ENCODE peak calls at places on chromosomes 3 and 15, in four cellular contexts. B, D, Z and M are unnamed samples.

GRCh38 chr3:115085197-115085865 is 61.8 kb downstream of the ZBTB20 start:
- DNase-seq in B (no peak), D (no peak), Z (peak; percentile 36), M (no peak)

GRCh38 chr3:54358327-54358726 is 236.0 kb downstream of the CACNA2D3 start:
- DNase-seq in B (peak; percentile 52), D (no peak), Z (peak; percentile 2), M (no peak)

GRCh38 chr3:13708301-13708700 is 159.4 kb downstream of the FBLN2 start:
- DNase-seq in B (no peak), D (no peak), Z (no peak), M (peak; percentile 9)

GRCh38 chr3:112308151-112308911 is 14.3 kb upstream of the SLC9C1 start:
- DNase-seq in B (peak; percentile 90), D (no peak), Z (peak; percentile 28), M (no peak)

GRCh38 chr3:184592411-184593200 is 31.0 kb downstream of the EPHB3 start:
- DNase-seq in B (peak; percentile 69), D (no peak), Z (peak; percentile 20), M (no peak)

GRCh38 chr3:71497367-71497925 is 86.1 kb downstream of the FOXP1 start:
- DNase-seq in B (no peak), D (no peak), Z (no peak), M (no peak)

GRCh38 chr3:127368186-127369032 is 80.6 kb upstream of the PRR20G start:
- DNase-seq in B (no peak), D (no peak), Z (no peak), M (no peak)

GRCh38 chr15:57323806-57324589 is 52.3 kb upstream of the CGNL1 start:
- DNase-seq in B (peak; percentile 18), D (peak; percentile 66), Z (peak; percentile 55), M (no peak)

GRCh38 chr3:126058666-126059065 is 25.3 kb downstream of the SLC41A3 start:
- DNase-seq in B (no peak), D (no peak), Z (no peak), M (no peak)

GRCh38 chr3:127764841-127765362 is 57.4 kb downstream of the MGLL start:
- DNase-seq in B (no peak), D (no peak), Z (peak; percentile 29), M (no peak)

GRCh38 chr3:48695113-48695753 is 9.5 kb upstream of the NCKIPSD start:
- DNase-seq in B (peak; percentile 84), D (no peak), Z (peak; percentile 87), M (no peak)

GRCh38 chr3:141335531-141336042 is 32.7 kb upstream of the ZBTB38 start:
- DNase-seq in B (no peak), D (no peak), Z (peak; percentile 66), M (no peak)

GRCh38 chr15:41816788-41817187 is 11.1 kb upstream of the JMJD7 start:
- DNase-seq in B (no peak), D (no peak), Z (no peak), M (no peak)

GRCh38 chr3:187975571-187976360 is 178.2 kb upstream of the LPP start:
- DNase-seq in B (no peak), D (no peak), Z (peak; percentile 94), M (no peak)

GRCh38 chr3:158679547-158680000 is 7.1 kb upstream of the LXN start:
- DNase-seq in B (peak; percentile 35), D (no peak), Z (peak; percentile 41), M (no peak)

GRCh38 chr3:23648965-23649328 is 156.8 kb upstream of the UBE2E1 start:
- DNase-seq in B (peak; percentile 15), D (no peak), Z (no peak), M (no peak)

GRCh38 chr3:27568393-27568792 is 84.2 kb upstream of the SLC4A7 start:
- DNase-seq in B (peak; percentile 85), D (no peak), Z (peak; percentile 48), M (no peak)

GRCh38 chr3:21835266-21835665 is 84.3 kb upstream of the ZNF385D start:
- DNase-seq in B (peak; percentile 13), D (no peak), Z (peak; percentile 88), M (no peak)

GRCh38 chr3:153291052-153291689 is 129.1 kb downstream of the RAP2B start:
- DNase-seq in B (peak; percentile 47), D (no peak), Z (peak; percentile 52), M (no peak)

GRCh38 chr15:101167366-101167790 is 84.5 kb downstream of the CHSY1 start:
- DNase-seq in B (no peak), D (no peak), Z (no peak), M (no peak)

GRCh38 chr3:139577899-139578298 is 38.4 kb upstream of the RBP1 start:
- DNase-seq in B (no peak), D (no peak), Z (no peak), M (no peak)

GRCh38 chr15:40739042-40739441 is 16.0 kb downstream of the RMDN3 start:
- DNase-seq in B (no peak), D (no peak), Z (no peak), M (no peak)

GRCh38 chr15:86115138-86115801 is 35.6 kb downstream of the AGBL1 start:
- DNase-seq in B (no peak), D (no peak), Z (no peak), M (no peak)
- TF ChIP-seq CTCF in B (no peak), D (no peak), Z (no peak), M (no peak)

GRCh38 chr3:34856081-34856480 is 783.2 kb upstream of the ARPP21 start:
- DNase-seq in B (no peak), D (no peak), Z (no peak), M (no peak)

GRCh38 chr3:34859741-34860140 is 779.6 kb upstream of the ARPP21 start:
- DNase-seq in B (no peak), D (no peak), Z (no peak), M (no peak)

GRCh38 chr3:34858067-34858466 is 781.3 kb upstream of the ARPP21 start:
- DNase-seq in B (no peak), D (peak; percentile 5), Z (no peak), M (no peak)

DNA sequence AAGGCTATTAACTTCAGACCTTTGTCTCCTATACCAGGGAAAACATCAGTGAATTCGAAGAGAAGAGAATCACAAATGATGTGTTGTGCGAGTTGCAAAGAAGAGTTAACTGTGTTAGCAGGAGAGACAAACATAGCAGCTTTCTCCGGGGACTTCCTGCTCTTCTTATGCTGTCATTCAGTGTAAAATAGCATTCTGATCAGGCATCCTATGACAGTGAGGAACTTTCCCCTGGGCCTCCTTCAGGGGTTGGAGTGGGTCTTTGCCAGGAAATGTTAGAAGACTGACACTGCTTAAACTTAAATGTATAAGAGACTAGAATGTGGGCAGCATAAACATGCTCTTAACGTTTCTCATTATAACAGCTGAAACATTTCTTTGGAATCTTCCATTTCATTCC is 782.7 kb upstream of the ARPP21 start:
- DNase-seq in B (no peak), D (no peak), Z (no peak), M (no peak)
- TF ChIP-seq CTCF in B (no peak), D (no peak), Z (no peak), M (no peak)

DNA sequence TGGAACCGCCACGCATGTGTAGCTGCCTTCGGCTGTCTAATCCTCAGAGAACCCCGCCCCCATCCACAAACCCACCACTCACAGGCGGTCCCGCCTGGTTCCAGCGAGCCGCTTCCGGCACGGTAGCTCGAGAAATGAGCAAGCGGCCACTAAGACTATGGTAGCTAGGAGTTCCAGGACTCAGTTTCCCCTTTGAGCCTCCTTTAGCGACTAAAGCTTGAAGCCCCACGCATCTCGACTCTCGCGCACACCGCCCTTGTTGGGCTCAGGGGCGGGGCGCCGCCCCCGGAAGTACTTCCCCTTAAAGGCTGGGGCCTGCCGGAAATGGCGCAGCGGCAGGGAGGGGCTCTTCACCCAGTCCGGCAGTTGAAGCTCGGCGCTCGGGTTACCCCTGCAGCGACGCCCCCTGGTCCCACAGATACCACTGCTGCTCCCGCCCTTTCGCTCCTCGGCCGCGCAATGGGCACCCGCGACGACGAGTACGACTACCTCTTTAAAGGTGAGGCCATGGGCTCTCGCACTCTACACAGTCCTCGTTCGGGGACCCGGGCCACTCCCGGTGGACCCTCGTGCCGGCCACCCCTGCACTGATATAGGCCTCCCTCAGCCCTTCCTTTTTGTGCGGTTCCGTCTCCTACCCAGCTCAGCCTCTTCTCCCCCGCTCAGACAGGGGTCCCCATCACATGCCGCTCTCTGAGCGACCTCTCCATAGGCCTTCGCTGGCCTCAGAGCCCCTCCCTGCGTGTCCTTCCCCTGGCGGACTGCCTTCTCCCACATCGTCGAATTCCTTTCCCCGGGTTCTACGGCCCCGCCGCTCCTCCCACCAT is at the start of gene RAB11A:
- DNase-seq in B (peak; percentile 98), D (peak; percentile 91), Z (peak; percentile 94), M (peak; percentile 94)
- TF ChIP-seq CTCF in B (peak; percentile 19), D (peak; percentile 25), Z (no peak), M (peak; percentile 61)

GRCh38 chr15:59360305-59360704 is 12.4 kb downstream of the MYO1E start:
- DNase-seq in B (no peak), D (no peak), Z (no peak), M (no peak)
- TF ChIP-seq CTCF in B (peak; percentile 51), D (no peak), Z (peak; percentile 28), M (no peak)

GRCh38 chr3:53346514-53346913 is 829 bp downstream of the DCP1A start:
- DNase-seq in B (peak; percentile 24), D (peak; percentile 14), Z (peak; percentile 38), M (no peak)

GRCh38 chr3:53350652-53351051 is 3.3 kb upstream of the DCP1A start:
- DNase-seq in B (peak; percentile 39), D (peak; percentile 25), Z (peak; percentile 45), M (no peak)

GRCh38 chr3:53346922-53347260 is 452 bp downstream of the DCP1A start:
- DNase-seq in B (no peak), D (no peak), Z (no peak), M (no peak)

GRCh38 chr3:53342353-53342752 is 5.0 kb downstream of the DCP1A start:
- DNase-seq in B (peak; percentile 47), D (no peak), Z (peak; percentile 43), M (no peak)

DNA sequence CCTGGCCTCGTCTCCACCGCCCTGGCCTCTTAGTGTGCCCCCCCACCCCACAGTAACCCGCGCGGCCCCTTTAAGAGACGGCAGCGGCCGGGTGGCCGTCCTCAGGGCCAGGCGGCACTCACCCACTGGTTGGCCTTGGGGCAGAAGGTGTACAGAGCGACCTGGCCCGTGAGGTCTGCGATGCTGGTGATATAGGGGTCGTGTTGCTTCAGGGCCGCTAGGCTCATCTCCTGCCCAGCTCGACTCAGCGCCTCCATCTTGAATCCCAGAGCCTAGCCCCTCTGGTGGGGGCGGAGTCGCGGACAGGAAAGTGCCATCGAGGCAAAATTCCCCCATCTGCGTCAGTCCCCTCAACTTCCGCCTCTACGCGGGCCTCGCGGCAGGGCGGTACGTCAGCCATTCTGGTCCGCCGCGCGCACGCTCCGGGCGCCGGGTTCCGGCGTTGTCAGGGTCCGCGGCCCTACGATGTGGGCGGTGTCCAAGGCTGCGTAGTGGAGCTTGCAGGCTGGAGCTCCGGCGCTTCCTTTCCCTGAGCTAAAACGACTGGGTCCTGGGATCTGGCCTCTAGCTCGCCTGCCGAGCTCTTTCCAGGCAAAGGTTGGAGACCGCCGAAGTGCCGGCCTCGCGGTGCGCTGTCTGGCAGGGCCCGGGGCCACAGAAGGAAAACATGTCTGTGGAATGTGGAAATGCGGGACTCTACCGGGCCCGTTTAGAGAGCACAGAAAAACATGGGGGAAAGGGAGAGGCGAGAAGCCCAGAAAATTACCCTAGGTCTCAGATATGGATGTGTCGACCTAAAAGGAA is at the start of gene DCP1A:
- DNase-seq in B (peak; percentile 98), D (peak; percentile 94), Z (peak; percentile 95), M (peak; percentile 95)
- TF ChIP-seq CTCF in B (no peak), D (no peak), Z (no peak), M (no peak)